ENCODE peak calls at places on chromosomes 3 and 15, in ten cellular contexts. W, A, Y, X, R, G, I, N, F and T are unnamed samples.

GRCh38 chr3:122725106-122725505 is 44.5 kb downstream of the PARP14 start:
- DNase-seq in W (no peak), N (no peak), A (no peak), G (no peak), F (no peak), Y (no peak), X (no peak), I (no peak), R (no peak), T (no peak)

GRCh38 chr3:116886202-116886893 is 176.8 kb downstream of the TUSC7 start:
- DNase-seq in F (no peak), I (no peak), G (no peak), A (no peak), W (no peak), Y (no peak), N (no peak), R (no peak), X (no peak), T (no peak)

GRCh38 chr3:56885461-56885860 is 83.7 kb upstream of the ARHGEF3 start:
- DNase-seq in A (no peak), G (no peak), R (no peak), X (no peak), Y (no peak), W (no peak), F (no peak), N (no peak), I (no peak), T (no peak)

GRCh38 chr3:12752111-12752510 is 6.9 kb downstream of the TMEM40 start:
- DNase-seq in I (no peak), N (no peak), X (no peak), F (no peak), W (no peak), G (no peak), R (no peak), Y (no peak), A (no peak), T (no peak)

GRCh38 chr3:15711281-15711680 is 86.5 kb downstream of the ANKRD28 start:
- DNase-seq in R (no peak), A (no peak), N (no peak), W (no peak), G (no peak), I (no peak), Y (no peak), X (no peak), F (no peak), T (no peak)

GRCh38 chr15:90287096-90287495 is 21.6 kb downstream of the NGRN start:
- DNase-seq in W (no peak), R (peak; percentile 75), Y (no peak), I (no peak), A (no peak), N (no peak), F (no peak), X (no peak), G (no peak), T (no peak)

GRCh38 chr3:57942872-57943283 is 65.3 kb upstream of the FLNB start:
- DNase-seq in G (no peak), R (no peak), W (peak; percentile 57), N (peak; percentile 68), I (no peak), F (no peak), X (peak; percentile 45), Y (no peak), A (no peak), T (peak; percentile 71)

GRCh38 chr15:28944696-28945300 is 59.0 kb downstream of the APBA2 start:
- DNase-seq in W (no peak), A (no peak), N (no peak), X (no peak), I (no peak), G (no peak), F (peak; percentile 64), Y (no peak), R (no peak), T (no peak)

GRCh38 chr15:27201425-27201824 is 230.4 kb downstream of the GABRG3 start:
- DNase-seq in R (no peak), X (no peak), I (no peak), A (no peak), Y (no peak), W (no peak), F (no peak), N (no peak), G (no peak), T (no peak)

GRCh38 chr3:124802702-124803101 is 72.5 kb downstream of the UMPS start:
- DNase-seq in X (no peak), R (no peak), Y (no peak), F (no peak), I (no peak), G (no peak), W (no peak), A (no peak), N (no peak), T (no peak)

GRCh38 chr3:189841474-189842205 is 210.5 kb downstream of the TP63 start:
- DNase-seq in A (peak; percentile 15), F (no peak), G (no peak), I (no peak), Y (no peak), X (no peak), W (no peak), N (no peak), R (no peak), T (no peak)

GRCh38 chr3:46615050-46615449 is 2.7 kb downstream of the FAM240A start:
- DNase-seq in Y (no peak), I (no peak), G (no peak), W (no peak), R (peak; percentile 45), A (no peak), X (no peak), F (no peak), N (no peak), T (no peak)

GRCh38 chr3:31562525-31562924 is 29.8 kb downstream of the STT3B start:
- DNase-seq in R (no peak), X (no peak), G (no peak), W (no peak), Y (no peak), A (no peak), N (no peak), I (no peak), F (peak; percentile 70), T (no peak)

GRCh38 chr15:68416158-68416535 is 15.8 kb downstream of the ITGA11 start:
- DNase-seq in F (no peak), I (no peak), R (peak; percentile 84), G (no peak), X (peak; percentile 11), Y (no peak), N (no peak), W (peak; percentile 0), A (no peak), T (peak; percentile 3)

GRCh38 chr3:55485208-55485791 is 1.8 kb downstream of the WNT5A start:
- DNase-seq in I (peak; percentile 84), R (no peak), W (peak; percentile 68), G (peak; percentile 70), Y (no peak), F (peak; percentile 86), N (peak; percentile 78), A (peak; percentile 94), X (peak; percentile 75), T (peak; percentile 85)

GRCh38 chr3:146491303-146491702 is 21.9 kb upstream of the PLSCR2 start:
- DNase-seq in W (no peak), A (no peak), F (no peak), X (no peak), G (no peak), N (no peak), I (no peak), Y (no peak), R (no peak), T (no peak)

GRCh38 chr3:134427400-134428111 is 53.3 kb upstream of the AMOTL2 start:
- DNase-seq in Y (no peak), W (no peak), F (no peak), N (no peak), I (no peak), X (no peak), A (peak; percentile 67), G (peak; percentile 64), R (no peak), T (no peak)

GRCh38 chr15:37362414-37362813 is 262.1 kb upstream of the MEIS2 start:
- DNase-seq in I (no peak), R (no peak), X (no peak), F (no peak), Y (no peak), G (no peak), W (no peak), A (no peak), N (no peak), T (no peak)

GRCh38 chr15:51424780-51425179 is 83.3 kb downstream of the GLDN start:
- DNase-seq in F (no peak), Y (no peak), I (no peak), A (no peak), R (no peak), X (no peak), W (no peak), N (no peak), G (no peak), T (no peak)

DNA sequence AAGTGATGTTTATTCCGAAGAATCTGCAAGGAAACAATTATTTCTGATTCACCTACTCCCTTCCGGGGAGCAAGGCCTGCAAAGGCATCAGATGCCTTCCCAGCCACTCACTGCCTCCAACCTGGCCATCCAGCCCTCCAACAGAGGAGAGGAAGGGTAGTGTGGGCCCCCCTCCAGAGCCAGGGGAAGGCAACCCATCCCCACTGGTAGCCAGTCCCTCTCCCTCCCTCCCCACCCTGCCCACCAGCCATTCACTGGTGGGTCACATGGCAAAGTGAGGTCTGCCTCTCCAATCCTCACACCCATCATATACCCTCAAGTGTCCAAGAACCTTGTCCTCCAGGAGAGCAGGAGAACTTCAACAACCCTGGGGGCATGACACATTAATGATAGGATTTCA is 2.4 kb upstream of the VIPR1 start:
- DNase-seq in X (peak; percentile 11), G (no peak), W (peak; percentile 1), Y (peak; percentile 23), R (no peak), I (no peak), A (no peak), N (no peak), F (peak; percentile 59), T (no peak)
- H3K27me3 ChIP-seq in X (no peaks in the 10 kb centered on the region), G (peaks cover 12% of the 10 kb centered on the region), W (peaks cover 4% of the 10 kb centered on the region), Y (peaks cover 10% of the 10 kb centered on the region), R (peaks cover 29% of the 10 kb centered on the region), I (no peaks in the 10 kb centered on the region), A (peaks cover 36% of the 10 kb centered on the region), N (no peaks in the 10 kb centered on the region), F (peaks cover 45% of the 10 kb centered on the region), T (no peaks in the 10 kb centered on the region)

GRCh38 chr3:71955549-71956373 is 170.8 kb upstream of the PROK2 start:
- DNase-seq in R (peak; percentile 93), Y (no peak), X (peak; percentile 73), N (peak; percentile 76), W (peak; percentile 82), A (peak; percentile 90), F (no peak), G (peak; percentile 79), I (peak; percentile 76), T (peak; percentile 83)
- H3K27me3 ChIP-seq in R (no peaks in the 10 kb centered on the region), Y (no peaks in the 10 kb centered on the region), X (no peaks in the 10 kb centered on the region), N (no peaks in the 10 kb centered on the region), W (no peaks in the 10 kb centered on the region), A (no peaks in the 10 kb centered on the region), F (no peaks in the 10 kb centered on the region), G (no peaks in the 10 kb centered on the region), I (no peaks in the 10 kb centered on the region), T (no peaks in the 10 kb centered on the region)

GRCh38 chr3:102686792-102687191 is 252.0 kb downstream of the ZPLD1 start:
- DNase-seq in Y (no peak), I (no peak), N (no peak), A (no peak), R (no peak), X (no peak), G (no peak), W (no peak), F (no peak), T (no peak)
- H3K27me3 ChIP-seq in Y (no peaks in the 10 kb centered on the region), I (no peaks in the 10 kb centered on the region), N (no peaks in the 10 kb centered on the region), A (no peaks in the 10 kb centered on the region), R (no peaks in the 10 kb centered on the region), X (no peaks in the 10 kb centered on the region), G (no peaks in the 10 kb centered on the region), W (no peaks in the 10 kb centered on the region), F (no peaks in the 10 kb centered on the region), T (no peaks in the 10 kb centered on the region)

GRCh38 chr3:194073926-194074325 is 62.0 kb upstream of the HES1 start:
- DNase-seq in W (no peak), Y (no peak), G (no peak), F (no peak), R (no peak), N (no peak), I (no peak), X (no peak), A (no peak), T (no peak)
- H3K27me3 ChIP-seq in W (no peaks in the 10 kb centered on the region), Y (peaks cover 4% of the 10 kb centered on the region), G (no peaks in the 10 kb centered on the region), F (no peaks in the 10 kb centered on the region), R (no peaks in the 10 kb centered on the region), N (no peaks in the 10 kb centered on the region), I (no peaks in the 10 kb centered on the region), X (no peaks in the 10 kb centered on the region), A (no peaks in the 10 kb centered on the region), T (no peaks in the 10 kb centered on the region)